ENCODE peak calls at places on chromosomes 13 and 19, in seven cellular contexts. D is left ventricle myocardium superior, F is mucosa of descending colon, W is progenitor cell of endocrine pancreas, B is AG09319, G is adipocyte, L is glutamatergic neuron. R is an unnamed sample.

GRCh38 chr13:34357435-34358232 is 539.7 kb downstream of the RFC3 start:
- DNase-seq in D (no peak), F (no peak), W (no peak), B (no peak), G (peak), L (no peak), R (no peak)

GRCh38 chr13:59266478-59267063 is 897.2 kb downstream of the DIAPH3 start:
- DNase-seq in D (no peak), F (no peak), W (no peak), B (no peak), G (no peak), L (no peak), R (no peak)

GRCh38 chr19:58395979-58396627 is 647 bp downstream of the RNF225 start:
- DNase-seq in D (no peak), F (no peak), W (no peak), B (no peak), G (no peak), L (no peak), R (no peak)

GRCh38 chr13:87166348-87166747 is 504.8 kb upstream of the SLITRK5 start:
- DNase-seq in D (no peak), F (no peak), W (no peak), B (no peak), G (no peak), L (no peak), R (no peak)

GRCh38 chr19:46784262-46785053 is 3.9 kb downstream of the SLC1A5 start:
- DNase-seq in D (peak), F (peak), W (no peak), B (peak), G (peak), L (peak), R (peak)

GRCh38 chr19:47152632-47153031 is 22.0 kb downstream of the SAE1 start:
- DNase-seq in D (no peak), F (peak), W (no peak), B (no peak), G (no peak), L (no peak), R (no peak)

GRCh38 chr13:99417151-99417820 is 84.0 kb upstream of the TM9SF2 start:
- DNase-seq in D (no peak), F (no peak), W (no peak), B (no peak), G (no peak), L (peak), R (peak)

GRCh38 chr19:35717665-35718344 is at the start of gene KMT2B:
- DNase-seq in D (no peak), F (no peak), W (peak), B (peak), G (peak), L (peak), R (no peak)

GRCh38 chr13:102868366-102868936 is 22.6 kb downstream of the ERCC5 start:
- DNase-seq in D (no peak), F (no peak), W (no peak), B (no peak), G (no peak), L (no peak), R (no peak)

GRCh38 chr13:45705936-45706335 is 3.8 kb downstream of the CBY2 start:
- DNase-seq in D (no peak), F (no peak), W (no peak), B (no peak), G (no peak), L (no peak), R (no peak)